ENCODE peak calls at places on chromosome 12, in eight cellular contexts. A is G401; T is stimulated activated CD8-positive, alpha-beta memory T cell treated with anti-CD3 and anti-CD28 coated beads, Interleukin-4, amount 100 ng/mL, for 48 hours; B is cerebellar cortex; P is CD8-positive, alpha-beta memory T cell; L is activated T-cell treated with anti-CD3 and anti-CD28 coated beads for 1 hour; N is A549; M is RPMI7951. V is an unnamed sample.

GRCh38 chr12:3160081-3160480 is 82.9 kb downstream of the TSPAN9 start:
- DNase-seq in T (no peak), L (no peak), P (no peak), N (no peak), A (no peak), B (no peak), M (no peak), V (no peak)

GRCh38 chr12:1309610-1310009 is 284.8 kb downstream of the FBXL14 start:
- DNase-seq in P (no peak), N (no peak), B (no peak), M (no peak), A (no peak), L (no peak), T (no peak), V (no peak)

GRCh38 chr12:108587826-108588225 is 10.1 kb downstream of the TMEM119 start:
- DNase-seq in A (no peak), M (no peak), L (no peak), T (no peak), P (no peak), B (no peak), N (no peak), V (no peak)

GRCh38 chr12:41466762-41467270 is 278.7 kb downstream of the PDZRN4 start:
- DNase-seq in P (no peak), L (no peak), M (no peak), B (no peak), T (no peak), A (no peak), N (no peak), V (no peak)

GRCh38 chr12:132478845-132479244 is 11.1 kb upstream of the FBRSL1 start:
- DNase-seq in L (no peak), B (no peak), P (no peak), T (no peak), A (no peak), N (no peak), M (no peak), V (no peak)

GRCh38 chr12:6161124-6161882 is 36.8 kb upstream of the VWF start:
- DNase-seq in M (no peak), A (no peak), L (no peak), B (no peak), P (no peak), T (no peak), N (no peak), V (no peak)

GRCh38 chr12:41917827-41918445 is 226.7 kb downstream of the GXYLT1 start:
- DNase-seq in B (no peak), M (no peak), T (no peak), A (no peak), L (no peak), N (no peak), P (no peak), V (no peak)

GRCh38 chr12:6829532-6830220 is 1.5 kb downstream of the P3H3 start:
- DNase-seq in L (no peak), A (no peak), B (no peak), N (peak; percentile 64), P (no peak), M (peak; percentile 36), T (no peak), V (no peak)

GRCh38 chr12:38934696-38935095 is 29.3 kb upstream of the CPNE8 start:
- DNase-seq in B (no peak), L (no peak), M (no peak), P (no peak), N (no peak), A (no peak), T (no peak), V (no peak)

GRCh38 chr12:124296295-124296915 is 1.5 kb downstream of the RFLNA start:
- DNase-seq in L (no peak), M (peak; percentile 29), N (no peak), A (no peak), B (no peak), P (no peak), T (no peak), V (no peak)

GRCh38 chr12:1498199-1498740 is 96.1 kb downstream of the FBXL14 start:
- DNase-seq in N (no peak), M (no peak), L (no peak), A (no peak), B (no peak), T (no peak), P (no peak), V (no peak)

GRCh38 chr12:58341791-58342190 is 400.4 kb downstream of the ATP23 start:
- DNase-seq in L (no peak), M (peak; percentile 86), B (no peak), T (no peak), N (no peak), P (no peak), A (no peak), V (peak; percentile 80)

GRCh38 chr12:95574030-95574429 is 22.8 kb upstream of the USP44 start:
- DNase-seq in B (no peak), A (no peak), M (no peak), P (no peak), N (no peak), L (no peak), T (no peak), V (no peak)

GRCh38 chr12:2161478-2161877 is 108.7 kb downstream of the CACNA1C start:
- DNase-seq in T (no peak), P (no peak), A (peak; percentile 31), N (no peak), L (no peak), B (peak; percentile 33), M (no peak), V (peak; percentile 27)

GRCh38 chr12:62693291-62694040 is 226.8 kb downstream of the MON2 start:
- DNase-seq in A (no peak), M (no peak), B (no peak), L (no peak), N (no peak), P (no peak), T (no peak), V (no peak)

GRCh38 chr12:83823386-83824045 is 1089.1 kb downstream of the SLC6A15 start:
- DNase-seq in P (no peak), T (peak; percentile 45), L (no peak), A (peak; percentile 10), M (peak; percentile 10), N (no peak), B (peak; percentile 21), V (peak; percentile 76)

GRCh38 chr12:68469136-68469535 is 137.0 kb upstream of the MDM1 start:
- DNase-seq in T (no peak), N (no peak), B (no peak), P (no peak), A (no peak), L (no peak), M (no peak), V (no peak)

GRCh38 chr12:132276720-132277373 is 52.5 kb downstream of the GALNT9 start:
- DNase-seq in L (no peak), B (no peak), P (no peak), T (no peak), M (no peak), N (no peak), A (no peak), V (no peak)

GRCh38 chr12:75862692-75863471 is 168.7 kb downstream of the PHLDA1 start:
- DNase-seq in L (no peak), N (peak; percentile 67), B (no peak), T (no peak), A (no peak), M (peak; percentile 76), P (no peak), V (peak; percentile 60)

GRCh38 chr12:26125451-26126339 is 858 bp upstream of the BHLHE41 start:
- DNase-seq in M (peak; percentile 83), L (no peak), A (peak; percentile 94), T (peak; percentile 65), B (peak; percentile 91), P (no peak), N (peak; percentile 81), V (peak; percentile 95)

GRCh38 chr12:57109207-57110160 is 1.7 kb downstream of the STAT6 start:
- DNase-seq in A (no peak), T (no peak), L (no peak), N (no peak), P (no peak), B (no peak), M (no peak), V (no peak)

GRCh38 chr12:15772405-15773018 is 16.7 kb downstream of the EPS8 start:
- DNase-seq in T (no peak), M (peak; percentile 40), L (no peak), B (peak; percentile 28), P (peak; percentile 7), A (peak; percentile 34), N (no peak), V (no peak)

GRCh38 chr12:46071769-46072624 is 81.6 kb upstream of the SCAF11 start:
- DNase-seq in A (peak; percentile 27), L (peak; percentile 48), P (peak; percentile 52), N (peak; percentile 50), B (peak; percentile 56), M (peak; percentile 76), T (peak; percentile 78), V (peak; percentile 89)

GRCh38 chr12:50981319-50982239 is 29.2 kb downstream of the HIGD1C start:
- DNase-seq in B (no peak), A (no peak), T (no peak), M (no peak), L (no peak), N (no peak), P (no peak), V (peak; percentile 13)

GRCh38 chr12:109612975-109613502 is 39.4 kb downstream of the MVK start:
- DNase-seq in B (no peak), T (no peak), L (no peak), N (peak; percentile 30), M (peak; percentile 30), A (no peak), P (no peak), V (peak; percentile 34)

GRCh38 chr12:58502236-58502635 is 418.1 kb downstream of the LRIG3 start:
- DNase-seq in A (no peak), B (no peak), M (peak; percentile 76), N (no peak), L (no peak), P (no peak), T (no peak), V (no peak)

GRCh38 chr12:82299617-82300016 is 58.6 kb downstream of the CCDC59 start:
- DNase-seq in L (no peak), M (no peak), P (no peak), A (no peak), T (no peak), B (no peak), N (no peak), V (no peak)

GRCh38 chr12:8057839-8058238 is 8.3 kb downstream of the C3AR1 start:
- DNase-seq in B (no peak), M (peak; percentile 22), A (no peak), P (no peak), N (no peak), T (no peak), L (no peak), V (no peak)

GRCh38 chr12:69329669-69330428 is 18.3 kb upstream of the LYZ start:
- DNase-seq in T (no peak), N (no peak), M (no peak), L (no peak), B (no peak), A (no peak), P (peak; percentile 71), V (peak; percentile 76)

GRCh38 chr12:92675092-92675865 is 27.5 kb upstream of the PLEKHG7 start:
- DNase-seq in A (no peak), N (no peak), L (no peak), P (no peak), B (no peak), T (no peak), M (no peak), V (no peak)

GRCh38 chr12:22527999-22528398 is 16.3 kb downstream of the C2CD5 start:
- DNase-seq in M (peak; percentile 13), L (no peak), N (no peak), P (no peak), B (no peak), A (no peak), T (no peak), V (no peak)

GRCh38 chr12:128662106-128662505 is 161.7 kb downstream of the SLC15A4 start:
- DNase-seq in N (no peak), A (no peak), B (no peak), T (no peak), P (no peak), L (no peak), M (no peak), V (peak; percentile 21)